ENCODE peak calls at places on chromosomes 5 and 9, in ten cellular contexts. One of them, this sample, is unnamed.

GRCh38 chr5:82405166-82405565 is 127.0 kb upstream of the RPS23 start:
- DNase-seq in adipocyte: peak; percentile 71
- DNase-seq in H9: no peak
- DNase-seq in G401: no peak
- DNase-seq in dermis microvascular lymphatic vessel endothelial cell: no peak
- DNase-seq in EL: peak; percentile 81
- DNase-seq in mesenteric fat pad: no peak
- DNase-seq in cardiac fibroblast: peak; percentile 68
- DNase-seq in stimulated activated CD8-positive, alpha-beta memory T cell treated with anti-CD3 and anti-CD28 coated beads, Interleukin-7, amount 100 ng/mL, for 4 hours: no peak
- DNase-seq in T-helper 9 cell: no peak
- DNase-seq in this sample: peak; percentile 86

GRCh38 chr5:33939863-33940262 is 3.7 kb downstream of the RXFP3 start:
- DNase-seq in mesenteric fat pad: no peak
- DNase-seq in T-helper 9 cell: no peak
- DNase-seq in EL: peak; percentile 9
- DNase-seq in adipocyte: peak; percentile 45
- DNase-seq in stimulated activated CD8-positive, alpha-beta memory T cell treated with anti-CD3 and anti-CD28 coated beads, Interleukin-7, amount 100 ng/mL, for 4 hours: no peak
- DNase-seq in cardiac fibroblast: peak; percentile 47
- DNase-seq in G401: no peak
- DNase-seq in H9: no peak
- DNase-seq in dermis microvascular lymphatic vessel endothelial cell: no peak
- DNase-seq in this sample: peak; percentile 21

GRCh38 chr5:35890021-35890740 is 33.5 kb downstream of the IL7R start:
- DNase-seq in mesenteric fat pad: no peak
- DNase-seq in cardiac fibroblast: no peak
- DNase-seq in G401: no peak
- DNase-seq in stimulated activated CD8-positive, alpha-beta memory T cell treated with anti-CD3 and anti-CD28 coated beads, Interleukin-7, amount 100 ng/mL, for 4 hours: no peak
- DNase-seq in EL: no peak
- DNase-seq in adipocyte: peak; percentile 56
- DNase-seq in H9: no peak
- DNase-seq in T-helper 9 cell: no peak
- DNase-seq in dermis microvascular lymphatic vessel endothelial cell: no peak
- DNase-seq in this sample: no peak

GRCh38 chr5:106639488-106639887 is 1031.2 kb downstream of the EFNA5 start:
- DNase-seq in G401: no peak
- DNase-seq in adipocyte: peak; percentile 11
- DNase-seq in H9: no peak
- DNase-seq in dermis microvascular lymphatic vessel endothelial cell: no peak
- DNase-seq in stimulated activated CD8-positive, alpha-beta memory T cell treated with anti-CD3 and anti-CD28 coated beads, Interleukin-7, amount 100 ng/mL, for 4 hours: no peak
- DNase-seq in cardiac fibroblast: no peak
- DNase-seq in T-helper 9 cell: no peak
- DNase-seq in mesenteric fat pad: no peak
- DNase-seq in EL: no peak
- DNase-seq in this sample: no peak

GRCh38 chr5:157059093-157059539 is at the start of gene HAVCR1:
- DNase-seq in dermis microvascular lymphatic vessel endothelial cell: no peak
- DNase-seq in cardiac fibroblast: no peak
- DNase-seq in H9: no peak
- DNase-seq in G401: no peak
- DNase-seq in stimulated activated CD8-positive, alpha-beta memory T cell treated with anti-CD3 and anti-CD28 coated beads, Interleukin-7, amount 100 ng/mL, for 4 hours: no peak
- DNase-seq in T-helper 9 cell: no peak
- DNase-seq in adipocyte: no peak
- DNase-seq in mesenteric fat pad: no peak
- DNase-seq in EL: no peak
- DNase-seq in this sample: no peak

GRCh38 chr9:111516061-111516465 is 8.9 kb upstream of the ZNF483 start:
- DNase-seq in mesenteric fat pad: no peak
- DNase-seq in T-helper 9 cell: no peak
- DNase-seq in cardiac fibroblast: peak; percentile 22
- DNase-seq in G401: no peak
- DNase-seq in dermis microvascular lymphatic vessel endothelial cell: no peak
- DNase-seq in H9: peak; percentile 57
- DNase-seq in stimulated activated CD8-positive, alpha-beta memory T cell treated with anti-CD3 and anti-CD28 coated beads, Interleukin-7, amount 100 ng/mL, for 4 hours: no peak
- DNase-seq in adipocyte: no peak
- DNase-seq in EL: peak; percentile 34
- DNase-seq in this sample: peak; percentile 17

GRCh38 chr5:33641722-33642505 is 201.1 kb downstream of the TARS1 start:
- DNase-seq in G401: no peak
- DNase-seq in EL: peak; percentile 18
- DNase-seq in T-helper 9 cell: no peak
- DNase-seq in cardiac fibroblast: peak; percentile 69
- DNase-seq in stimulated activated CD8-positive, alpha-beta memory T cell treated with anti-CD3 and anti-CD28 coated beads, Interleukin-7, amount 100 ng/mL, for 4 hours: no peak
- DNase-seq in mesenteric fat pad: no peak
- DNase-seq in adipocyte: peak; percentile 61
- DNase-seq in H9: no peak
- DNase-seq in dermis microvascular lymphatic vessel endothelial cell: no peak
- DNase-seq in this sample: peak; percentile 20

GRCh38 chr5:172106511-172107356 is 81.3 kb downstream of the STK10 start:
- DNase-seq in EL: peak; percentile 43
- DNase-seq in mesenteric fat pad: no peak
- DNase-seq in stimulated activated CD8-positive, alpha-beta memory T cell treated with anti-CD3 and anti-CD28 coated beads, Interleukin-7, amount 100 ng/mL, for 4 hours: peak; percentile 44
- DNase-seq in adipocyte: peak; percentile 80
- DNase-seq in dermis microvascular lymphatic vessel endothelial cell: no peak
- DNase-seq in H9: peak; percentile 70
- DNase-seq in cardiac fibroblast: peak; percentile 33
- DNase-seq in T-helper 9 cell: peak; percentile 79
- DNase-seq in G401: peak; percentile 73
- DNase-seq in this sample: peak; percentile 40

GRCh38 chr5:16934123-16934522 is 2.0 kb downstream of the MYO10 start:
- DNase-seq in G401: no peak
- DNase-seq in EL: peak; percentile 84
- DNase-seq in dermis microvascular lymphatic vessel endothelial cell: peak; percentile 50
- DNase-seq in H9: peak; percentile 73
- DNase-seq in mesenteric fat pad: no peak
- DNase-seq in stimulated activated CD8-positive, alpha-beta memory T cell treated with anti-CD3 and anti-CD28 coated beads, Interleukin-7, amount 100 ng/mL, for 4 hours: no peak
- DNase-seq in cardiac fibroblast: peak; percentile 79
- DNase-seq in T-helper 9 cell: no peak
- DNase-seq in adipocyte: peak; percentile 91
- DNase-seq in this sample: peak; percentile 76

GRCh38 chr5:88776692-88777091 is 106.3 kb downstream of the MEF2C start:
- DNase-seq in H9: no peak
- DNase-seq in EL: no peak
- DNase-seq in G401: no peak
- DNase-seq in T-helper 9 cell: no peak
- DNase-seq in dermis microvascular lymphatic vessel endothelial cell: no peak
- DNase-seq in stimulated activated CD8-positive, alpha-beta memory T cell treated with anti-CD3 and anti-CD28 coated beads, Interleukin-7, amount 100 ng/mL, for 4 hours: no peak
- DNase-seq in adipocyte: no peak
- DNase-seq in cardiac fibroblast: no peak
- DNase-seq in mesenteric fat pad: no peak
- DNase-seq in this sample: no peak

GRCh38 chr9:37972346-37972745 is 68.4 kb upstream of the SLC25A51 start:
- DNase-seq in T-helper 9 cell: no peak
- DNase-seq in adipocyte: peak; percentile 40
- DNase-seq in stimulated activated CD8-positive, alpha-beta memory T cell treated with anti-CD3 and anti-CD28 coated beads, Interleukin-7, amount 100 ng/mL, for 4 hours: no peak
- DNase-seq in H9: no peak
- DNase-seq in G401: no peak
- DNase-seq in cardiac fibroblast: peak; percentile 61
- DNase-seq in mesenteric fat pad: no peak
- DNase-seq in dermis microvascular lymphatic vessel endothelial cell: no peak
- DNase-seq in EL: peak; percentile 29
- DNase-seq in this sample: no peak

GRCh38 chr9:92948632-92949031 is 1.3 kb downstream of the FGD3 start:
- DNase-seq in cardiac fibroblast: no peak
- DNase-seq in dermis microvascular lymphatic vessel endothelial cell: no peak
- DNase-seq in adipocyte: no peak
- DNase-seq in H9: no peak
- DNase-seq in mesenteric fat pad: no peak
- DNase-seq in stimulated activated CD8-positive, alpha-beta memory T cell treated with anti-CD3 and anti-CD28 coated beads, Interleukin-7, amount 100 ng/mL, for 4 hours: no peak
- DNase-seq in T-helper 9 cell: no peak
- DNase-seq in EL: no peak
- DNase-seq in G401: no peak
- DNase-seq in this sample: no peak

GRCh38 chr9:34498511-34498910 is 24.3 kb downstream of the ENHO start:
- DNase-seq in mesenteric fat pad: no peak
- DNase-seq in H9: no peak
- DNase-seq in EL: no peak
- DNase-seq in T-helper 9 cell: no peak
- DNase-seq in cardiac fibroblast: no peak
- DNase-seq in stimulated activated CD8-positive, alpha-beta memory T cell treated with anti-CD3 and anti-CD28 coated beads, Interleukin-7, amount 100 ng/mL, for 4 hours: no peak
- DNase-seq in adipocyte: no peak
- DNase-seq in G401: no peak
- DNase-seq in dermis microvascular lymphatic vessel endothelial cell: no peak
- DNase-seq in this sample: no peak

GRCh38 chr5:57033103-57033502 is 81.2 kb upstream of the MIER3 start:
- DNase-seq in T-helper 9 cell: no peak
- DNase-seq in cardiac fibroblast: no peak
- DNase-seq in EL: no peak
- DNase-seq in dermis microvascular lymphatic vessel endothelial cell: no peak
- DNase-seq in stimulated activated CD8-positive, alpha-beta memory T cell treated with anti-CD3 and anti-CD28 coated beads, Interleukin-7, amount 100 ng/mL, for 4 hours: no peak
- DNase-seq in adipocyte: no peak
- DNase-seq in mesenteric fat pad: no peak
- DNase-seq in H9: no peak
- DNase-seq in G401: no peak
- DNase-seq in this sample: no peak